ENCODE peak calls at places on chromosomes 3 and 15, in four cellular contexts. X is GM12878, Q is H1, T is WTC11. N is an unnamed sample.

GRCh38 chr3:50630394-50630793 is 13.4 kb downstream of the MAPKAPK3 start:
- DNase-seq in X (no peak), Q (no peak), T (no peak), N (no peak)

GRCh38 chr3:38655708-38656300 is 6.3 kb upstream of the SCN5A start:
- DNase-seq in X (no peak), Q (no peak), T (no peak), N (peak)

GRCh38 chr3:132536442-132537153 is 60.5 kb upstream of the ACKR4 start:
- DNase-seq in X (no peak), Q (no peak), T (no peak), N (peak)

GRCh38 chr3:10702961-10703740 is 112.9 kb upstream of the SLC6A11 start:
- DNase-seq in X (no peak), Q (peak), T (peak), N (no peak)

GRCh38 chr3:78838362-78838761 is 929.4 kb downstream of the ROBO1 start:
- DNase-seq in X (no peak), Q (no peak), T (no peak), N (no peak)

GRCh38 chr3:100040446-100040845 is 73.9 kb downstream of the FILIP1L start:
- DNase-seq in X (no peak), Q (no peak), T (no peak), N (no peak)

GRCh38 chr3:78906245-78906644 is 861.6 kb downstream of the ROBO1 start:
- DNase-seq in X (no peak), Q (no peak), T (no peak), N (no peak)

GRCh38 chr3:194281306-194281705 is 69.8 kb downstream of the CPN2 start:
- DNase-seq in X (no peak), Q (no peak), T (no peak), N (no peak)

GRCh38 chr15:48086582-48086981 is 34.2 kb upstream of the SLC24A5 start:
- DNase-seq in X (no peak), Q (no peak), T (no peak), N (no peak)

GRCh38 chr15:98649621-98649995 is 1.3 kb downstream of the IGF1R start:
- DNase-seq in X (no peak), Q (no peak), T (no peak), N (no peak)

GRCh38 chr3:9500108-9501050 is 53.2 kb downstream of the LHFPL4 start:
- DNase-seq in X (no peak), Q (peak), T (peak), N (peak)

GRCh38 chr15:68352401-68353062 is 75.0 kb downstream of the FEM1B start:
- DNase-seq in X (peak), Q (no peak), T (no peak), N (no peak)

GRCh38 chr3:99776516-99777209 is 41.0 kb upstream of the CMSS1 start:
- DNase-seq in X (no peak), Q (no peak), T (no peak), N (no peak)

GRCh38 chr3:13138566-13139145 is 65.4 kb upstream of the IQSEC1 start:
- DNase-seq in X (no peak), Q (no peak), T (no peak), N (no peak)

GRCh38 chr3:142716102-142716501 is 7.7 kb upstream of the TRPC1 start:
- DNase-seq in X (no peak), Q (no peak), T (no peak), N (no peak)

GRCh38 chr3:69091389-69092029 is 6.8 kb downstream of the ARL6IP5 start:
- DNase-seq in X (no peak), Q (no peak), T (no peak), N (no peak)

GRCh38 chr3:144162042-144162441 is 190.4 kb downstream of the DIPK2A start:
- DNase-seq in X (no peak), Q (no peak), T (no peak), N (peak)

GRCh38 chr3:126850370-126851085 is 132.4 kb upstream of the PLXNA1 start:
- DNase-seq in X (no peak), Q (peak), T (peak), N (peak)

GRCh38 chr3:29283297-29283681 is 2.4 kb downstream of the RBMS3 start:
- DNase-seq in X (no peak), Q (no peak), T (no peak), N (no peak)

GRCh38 chr3:143067201-143067600 is 52.4 kb upstream of the CHST2 start:
- DNase-seq in X (no peak), Q (no peak), T (no peak), N (no peak)

GRCh38 chr15:32682569-32682968 is 35.2 kb upstream of the GREM1 start:
- DNase-seq in X (no peak), Q (no peak), T (no peak), N (no peak)

GRCh38 chr3:101865751-101866509 is 16.6 kb downstream of the NFKBIZ start:
- DNase-seq in X (no peak), Q (no peak), T (peak), N (no peak)

GRCh38 chr3:108091498-108092259 is 848 bp upstream of the CD47 start:
- DNase-seq in X (no peak), Q (peak), T (peak), N (no peak)

GRCh38 chr3:42336103-42336502 is 70.1 kb upstream of the CCK start:
- DNase-seq in X (no peak), Q (no peak), T (no peak), N (no peak)

GRCh38 chr3:27721717-27722564 is at the start of gene EOMES:
- DNase-seq in X (no peak), Q (peak), T (peak), N (peak)

GRCh38 chr15:83747718-83748110 is 93.8 kb downstream of the ADAMTSL3 start:
- DNase-seq in X (no peak), Q (no peak), T (no peak), N (no peak)

GRCh38 chr3:17039579-17039978 is 154.8 kb downstream of the PLCL2 start:
- DNase-seq in X (no peak), Q (no peak), T (no peak), N (no peak)

GRCh38 chr3:146339262-146339808 is 88.4 kb upstream of the PLSCR4 start:
- DNase-seq in X (no peak), Q (no peak), T (no peak), N (no peak)

GRCh38 chr3:143120716-143121239 is 1.2 kb downstream of the CHST2 start:
- DNase-seq in X (no peak), Q (peak), T (no peak), N (no peak)

GRCh38 chr3:86723433-86723832 is 267.5 kb downstream of the VGLL3 start:
- DNase-seq in X (no peak), Q (no peak), T (no peak), N (no peak)

GRCh38 chr15:85730001-85730820 is 64.5 kb downstream of the KLHL25 start:
- DNase-seq in X (no peak), Q (no peak), T (no peak), N (peak)

GRCh38 chr3:189233225-189233858 is 61.6 kb downstream of the TPRG1 start:
- DNase-seq in X (no peak), Q (peak), T (peak), N (peak)

GRCh38 chr3:37214076-37214475 is 39.7 kb upstream of the LRRFIP2 start:
- DNase-seq in X (no peak), Q (peak), T (peak), N (no peak)

GRCh38 chr3:69320867-69321266 is 65.0 kb downstream of the FRMD4B start:
- DNase-seq in X (peak), Q (no peak), T (no peak), N (no peak)

GRCh38 chr3:11568503-11569155 is 75.1 kb downstream of the VGLL4 start:
- DNase-seq in X (no peak), Q (no peak), T (no peak), N (no peak)

GRCh38 chr3:123755085-123755484 is 129.0 kb downstream of the MYLK start:
- DNase-seq in X (no peak), Q (peak), T (no peak), N (peak)

GRCh38 chr15:73919706-73920105 is 6.6 kb upstream of the LOXL1 start:
- DNase-seq in X (no peak), Q (no peak), T (no peak), N (no peak)

GRCh38 chr3:160780246-160780645 is 24.2 kb downstream of the PPM1L start:
- DNase-seq in X (no peak), Q (no peak), T (no peak), N (no peak)
- TF ChIP-seq ATF2 in X (no peak), Q (no peak), T (no peak), N (no peak)

DNA sequence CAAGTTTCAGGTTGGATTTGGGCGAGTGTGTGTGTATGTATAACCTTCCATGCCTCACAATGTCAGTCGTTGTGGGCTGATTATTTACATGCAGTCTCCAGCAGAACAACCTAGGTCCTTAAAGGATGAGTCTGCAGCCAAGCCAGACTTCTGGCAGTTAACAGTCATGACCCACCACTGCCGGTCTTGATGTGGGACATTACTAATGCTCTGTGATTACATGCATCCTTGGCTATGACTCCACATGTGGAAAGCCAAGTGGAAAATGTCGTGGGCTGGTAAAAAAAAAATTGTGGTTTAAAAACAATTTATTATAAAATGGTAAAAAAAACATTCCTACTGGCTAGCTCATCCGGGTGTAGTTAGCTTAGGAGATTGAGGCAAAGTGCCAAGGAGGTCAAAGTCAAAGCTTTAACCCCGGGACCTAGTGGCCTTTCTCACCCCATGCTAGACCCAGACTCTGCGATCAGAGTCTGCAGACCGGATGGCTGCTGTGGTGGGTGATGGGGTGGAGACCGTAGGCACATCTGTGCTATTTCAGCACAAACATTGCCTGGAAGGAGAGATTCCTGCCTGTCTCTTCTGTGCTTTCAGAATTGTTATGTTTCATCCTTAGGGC is 6.8 kb downstream of the RARRES1 start:
- DNase-seq in X (no peak), Q (no peak), T (no peak), N (peak)
- TF ChIP-seq ATF2 in X (no peak), Q (no peak), T (no peak), N (no peak)

DNA sequence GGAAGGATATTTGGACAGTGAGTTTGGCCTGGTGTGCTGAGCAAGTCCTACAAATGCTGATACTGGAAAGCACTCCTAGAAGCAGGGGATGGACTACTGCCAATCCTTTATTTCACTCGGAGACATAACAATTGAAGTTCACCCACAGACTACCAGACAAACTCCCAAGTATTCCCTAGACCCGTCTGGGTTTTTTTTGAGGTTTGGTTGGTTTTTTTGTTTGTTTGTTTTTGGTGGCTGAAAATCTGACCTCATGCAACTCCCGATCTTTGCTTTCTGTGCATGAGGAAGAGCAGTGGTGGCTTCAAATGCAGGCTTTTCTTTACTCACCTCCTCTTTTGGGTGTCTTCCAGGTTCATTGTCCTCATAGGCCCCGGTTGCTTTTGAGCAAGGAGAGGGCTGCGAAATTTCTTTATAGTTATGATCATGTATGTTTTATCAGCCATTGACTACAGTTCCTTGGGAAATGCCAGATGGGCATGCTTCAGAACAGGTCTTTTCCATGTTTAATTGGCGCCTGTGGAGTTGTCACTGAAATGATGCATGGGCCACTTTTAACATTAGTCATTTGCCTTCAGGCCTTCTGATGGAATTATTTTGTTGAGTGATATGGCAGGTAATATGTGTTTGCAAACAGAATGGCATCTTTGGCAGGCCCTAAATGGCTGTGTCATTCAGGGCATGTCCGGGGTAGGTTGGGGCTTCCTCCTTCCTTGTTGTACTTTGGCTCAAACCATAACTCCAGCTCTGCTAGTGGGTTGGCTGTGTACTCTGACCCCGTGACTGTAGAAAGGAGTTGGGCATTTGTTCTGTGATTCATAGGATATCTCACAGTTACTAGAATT is 81.3 kb upstream of the ZBED2 start:
- DNase-seq in X (no peak), Q (no peak), T (no peak), N (peak)
- TF ChIP-seq ATF2 in X (no peak), Q (no peak), T (no peak), N (no peak)

DNA sequence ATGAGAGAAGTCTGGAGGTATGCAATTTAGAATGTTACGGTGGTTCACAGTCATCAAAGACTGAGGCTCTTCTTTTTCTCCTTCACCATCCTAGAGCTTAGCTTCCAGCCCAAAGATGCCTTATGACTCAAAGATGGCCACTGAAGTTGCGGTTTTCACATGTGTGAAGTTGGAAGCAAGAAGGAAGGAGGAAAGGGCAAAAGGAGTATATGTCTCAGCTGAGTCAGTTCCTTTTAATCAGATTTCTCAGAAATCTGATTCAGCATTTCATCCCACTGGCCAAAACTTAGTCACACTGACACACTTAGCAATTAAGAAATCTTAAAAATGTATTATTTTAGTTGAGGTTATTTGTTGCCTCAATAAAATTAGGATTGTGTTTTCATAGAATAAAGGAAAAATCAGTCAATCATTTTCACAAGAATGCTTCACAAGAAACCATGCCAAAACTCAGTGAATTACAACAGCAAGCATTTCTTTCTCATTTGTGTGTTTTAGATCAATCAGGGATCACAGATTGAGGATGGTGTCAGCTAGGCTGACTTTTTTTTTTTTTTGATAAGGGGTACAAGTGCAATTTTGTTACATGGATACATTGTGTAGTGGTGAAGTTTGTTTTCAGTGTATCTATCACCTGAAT is 211.1 kb upstream of the GADL1 start:
- DNase-seq in X (no peak), Q (no peak), T (no peak), N (no peak)
- TF ChIP-seq ATF2 in X (no peak), Q (no peak), T (no peak), N (no peak)

GRCh38 chr3:196965804-196966173 is 2.8 kb downstream of the PIGZ start:
- DNase-seq in X (no peak), Q (no peak), T (no peak), N (no peak)
- TF ChIP-seq ATF2 in X (no peak), Q (no peak), T (no peak), N (no peak)

GRCh38 chr15:60648928-60649679 is 170.2 kb upstream of the ICE2 start:
- DNase-seq in X (no peak), Q (no peak), T (no peak), N (no peak)
- TF ChIP-seq ATF2 in X (no peak), Q (no peak), T (no peak), N (no peak)

DNA sequence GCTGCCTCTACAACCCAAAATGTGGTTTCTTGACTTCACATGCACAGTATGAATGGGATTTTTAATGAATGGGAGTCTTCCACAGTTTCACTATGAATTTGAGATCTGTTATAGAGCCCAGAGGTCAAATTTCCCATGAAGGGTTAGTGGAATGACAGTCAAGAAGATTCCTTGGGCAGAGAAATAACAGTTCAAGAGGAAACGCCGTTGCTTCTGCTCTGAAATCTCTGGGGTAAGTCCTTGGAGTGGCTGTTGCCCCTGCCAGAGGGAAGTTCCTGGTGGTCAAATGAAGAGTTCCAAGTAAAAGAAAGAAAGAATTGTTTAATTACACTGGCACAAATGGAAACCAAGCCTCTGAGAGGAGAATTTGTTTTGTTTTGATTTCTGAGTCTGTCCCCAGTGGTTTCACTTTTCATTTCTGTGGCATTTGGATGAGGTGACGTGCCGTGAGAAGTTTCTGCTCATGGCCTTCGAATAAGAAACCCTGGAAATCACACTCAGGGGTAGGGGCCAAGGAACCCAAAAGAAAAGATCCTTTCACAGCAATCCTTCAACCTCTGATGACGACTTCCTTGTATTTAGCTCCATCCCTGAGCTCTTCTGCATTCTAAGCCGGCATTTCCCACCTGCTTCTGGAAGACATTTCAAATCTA is 77.5 kb upstream of the IL12A start:
- DNase-seq in X (no peak), Q (no peak), T (no peak), N (no peak)
- TF ChIP-seq ATF2 in X (no peak), Q (no peak), T (no peak), N (no peak)

DNA sequence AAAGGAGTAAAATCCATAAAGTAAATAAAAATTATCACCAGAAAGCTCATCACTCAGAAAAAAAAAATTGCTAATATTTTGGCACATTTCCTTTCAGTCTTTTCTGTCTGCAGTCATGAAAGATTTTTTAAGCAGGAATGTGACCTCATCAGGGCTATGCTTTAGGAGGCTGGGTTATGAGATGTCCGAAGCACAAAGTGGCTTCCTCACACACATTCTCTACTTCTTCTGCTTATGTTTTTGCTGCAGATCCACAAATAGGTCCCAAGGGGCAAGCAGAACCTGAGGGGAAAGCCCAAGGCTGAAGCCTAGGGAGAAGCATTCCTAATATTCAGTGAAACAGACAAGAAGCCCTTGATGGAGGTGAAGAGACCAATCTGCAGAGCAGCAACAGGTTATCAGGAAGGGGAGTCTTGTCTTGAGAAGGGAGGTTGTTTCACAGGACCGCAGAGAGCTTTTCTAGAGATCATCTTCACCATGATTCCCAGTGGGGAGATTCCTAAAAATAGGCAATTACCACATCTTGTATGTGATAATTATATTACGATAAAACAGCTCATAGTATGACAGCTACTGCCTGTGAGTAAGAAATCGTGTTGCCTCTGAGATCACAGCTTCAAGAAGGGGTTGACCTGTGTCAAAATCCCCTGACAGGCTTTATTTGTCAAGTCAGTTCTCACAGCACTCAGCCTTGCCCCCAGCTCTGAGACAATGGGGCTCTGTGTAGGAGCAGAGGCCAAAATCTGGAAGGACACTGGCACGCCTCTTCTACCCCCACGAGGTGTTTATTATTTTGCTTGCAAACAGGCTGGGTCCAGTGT is 60.5 kb downstream of the IGF2BP2 start:
- DNase-seq in X (no peak), Q (no peak), T (no peak), N (no peak)
- TF ChIP-seq ATF2 in X (no peak), Q (no peak), T (no peak), N (no peak)

GRCh38 chr15:39629376-39629775 is 48.5 kb downstream of the THBS1 start:
- DNase-seq in X (no peak), Q (no peak), T (no peak), N (no peak)
- TF ChIP-seq ATF2 in X (no peak), Q (no peak), T (no peak), N (no peak)

DNA sequence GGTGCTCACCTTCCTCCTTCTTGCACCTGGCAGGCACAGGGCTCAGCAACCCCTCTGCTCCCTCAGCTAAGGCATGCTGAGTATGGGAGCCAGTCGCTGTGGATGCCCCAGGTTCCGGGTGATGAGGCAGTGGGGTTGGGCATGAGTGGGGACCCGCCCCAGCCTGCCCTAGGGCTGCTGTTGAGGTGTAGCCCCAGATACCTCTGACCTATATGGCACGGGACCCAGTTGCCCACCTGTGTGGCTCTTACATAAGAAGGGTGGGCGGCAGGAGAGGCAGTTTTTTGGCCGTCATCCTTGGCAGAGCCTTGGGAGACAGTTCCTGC is 21.0 kb downstream of the ACSBG1 start:
- DNase-seq in X (no peak), Q (no peak), T (no peak), N (no peak)
- TF ChIP-seq ATF2 in X (no peak), Q (no peak), T (no peak), N (no peak)

N was measured in HepG2.